ENCODE peak calls at places on chromosomes 3 and 15, in four cellular contexts. H is transverse colon, M is uterus, Z is ascending aorta. T is an unnamed sample.

GRCh38 chr3:32780735-32781210 is 37.0 kb upstream of the TRIM71 start:
- DNase-seq in H (peak; percentile 41), M (peak; percentile 15), Z (no peak), T (no peak)

GRCh38 chr3:165643433-165643824 is 193.8 kb downstream of the BCHE start:
- DNase-seq in H (no peak), M (no peak), Z (no peak), T (peak; percentile 2)

GRCh38 chr3:39150170-39150802 is 3.1 kb downstream of the CSRNP1 start:
- DNase-seq in H (no peak), M (no peak), Z (no peak), T (no peak)

GRCh38 chr3:152610621-152611020 is 224.3 kb upstream of the P2RY1 start:
- DNase-seq in H (no peak), M (no peak), Z (no peak), T (no peak)

GRCh38 chr3:94307588-94307987 is 244.7 kb downstream of the NSUN3 start:
- DNase-seq in H (no peak), M (no peak), Z (no peak), T (no peak)

GRCh38 chr15:43775411-43775965 is 1.3 kb downstream of the ELL3 start:
- DNase-seq in H (peak; percentile 89), M (peak; percentile 30), Z (no peak), T (peak; percentile 74)

GRCh38 chr3:100254168-100254777 is 6.5 kb upstream of the TBC1D23 start:
- DNase-seq in H (peak; percentile 49), M (peak; percentile 47), Z (no peak), T (no peak)

GRCh38 chr3:118951089-118951488 is 83.6 kb downstream of the IGSF11 start:
- DNase-seq in H (no peak), M (no peak), Z (no peak), T (no peak)

GRCh38 chr3:149654188-149654601 is 3.6 kb downstream of the WWTR1 start:
- DNase-seq in H (no peak), M (no peak), Z (no peak), T (no peak)

GRCh38 chr3:54122046-54122801 is at the start of gene CACNA2D3:
- DNase-seq in H (peak; percentile 26), M (no peak), Z (no peak), T (no peak)

GRCh38 chr3:11282250-11283125 is 10.3 kb downstream of the ATG7 start:
- DNase-seq in H (peak; percentile 27), M (peak; percentile 80), Z (no peak), T (no peak)

GRCh38 chr15:39156166-39156565 is 424.7 kb upstream of the THBS1 start:
- DNase-seq in H (no peak), M (peak; percentile 30), Z (no peak), T (no peak)

GRCh38 chr15:82849556-82850241 is 40.3 kb downstream of the WHAMM start:
- DNase-seq in H (peak; percentile 81), M (peak; percentile 55), Z (no peak), T (peak; percentile 60)

GRCh38 chr3:78497692-78498091 is 1270.1 kb downstream of the ROBO1 start:
- DNase-seq in H (no peak), M (no peak), Z (no peak), T (no peak)

DNA sequence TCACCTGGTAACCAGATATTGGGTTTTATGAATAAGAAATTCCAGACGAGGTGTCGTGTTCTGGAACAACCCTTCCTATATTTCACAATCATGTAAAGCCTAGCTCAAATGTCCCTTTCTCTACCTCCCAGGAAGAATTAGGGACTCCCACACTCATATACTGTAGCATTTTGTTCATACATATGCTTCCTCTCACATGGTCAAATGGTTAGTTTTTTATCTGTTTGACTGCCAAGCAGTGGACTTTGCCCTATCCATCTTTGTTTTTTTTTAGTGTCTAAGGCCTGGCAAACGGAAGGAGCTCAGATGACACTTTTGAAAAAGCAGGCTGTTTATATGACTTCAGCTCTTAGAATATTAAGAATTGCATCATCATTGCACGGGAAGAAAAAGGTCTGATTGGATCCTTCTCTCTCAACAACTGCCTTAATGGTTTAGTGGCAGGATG is 326.7 kb upstream of the TBL1XR1 start:
- DNase-seq in H (no peak), M (no peak), Z (no peak), T (no peak)
- H3K27ac ChIP-seq in H (peak overlapping the region; percentile 20), M (no peak overlapping the region), Z (no peak overlapping the region), T (no peak overlapping the region)

DNA sequence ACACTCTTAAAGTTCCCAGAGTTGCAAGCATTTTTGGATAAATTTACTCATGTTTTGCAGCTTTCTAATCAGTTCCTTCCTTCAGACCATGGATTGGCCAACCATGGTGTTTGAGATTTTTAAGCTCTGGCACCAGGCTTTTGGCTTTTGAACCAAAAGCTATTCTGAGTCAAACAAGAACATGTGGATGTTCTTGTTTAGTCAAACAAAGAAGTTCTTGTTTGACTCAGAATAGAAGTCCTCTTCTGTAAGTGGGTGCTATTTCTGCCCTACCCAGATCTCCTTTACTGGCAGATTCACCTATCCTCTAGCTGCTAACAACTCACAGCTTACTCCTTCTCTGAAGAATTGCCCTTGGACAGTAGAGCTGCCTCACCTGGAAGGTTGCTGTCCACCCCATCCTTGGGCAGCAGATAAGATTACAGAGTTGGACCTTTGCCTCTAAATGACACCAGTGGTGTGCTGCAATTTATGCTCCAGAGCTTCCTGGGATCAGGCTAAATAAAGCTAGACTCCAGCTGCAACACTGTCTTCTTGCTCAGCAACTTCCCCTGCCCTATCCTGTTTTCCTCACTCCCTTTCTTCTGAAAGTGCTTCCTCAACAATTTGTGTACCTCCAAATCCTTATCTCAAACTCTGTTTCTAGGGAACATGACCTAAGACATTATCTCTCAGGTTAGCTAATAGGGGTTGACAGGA is 65.6 kb downstream of the COL6A6 start:
- DNase-seq in H (no peak), M (no peak), Z (no peak), T (no peak)
- H3K27ac ChIP-seq in H (no peak overlapping the region), M (peak overlapping the region; percentile 30), Z (peak overlapping the region; percentile 68), T (no peak overlapping the region)

GRCh38 chr15:36632196-36632595 is 52.8 kb downstream of the CDIN1 start:
- DNase-seq in H (no peak), M (no peak), Z (no peak), T (peak; percentile 54)
- H3K27ac ChIP-seq in H (no peak overlapping the region), M (no peak overlapping the region), Z (no peak overlapping the region), T (peak overlapping the region; percentile 61)

DNA sequence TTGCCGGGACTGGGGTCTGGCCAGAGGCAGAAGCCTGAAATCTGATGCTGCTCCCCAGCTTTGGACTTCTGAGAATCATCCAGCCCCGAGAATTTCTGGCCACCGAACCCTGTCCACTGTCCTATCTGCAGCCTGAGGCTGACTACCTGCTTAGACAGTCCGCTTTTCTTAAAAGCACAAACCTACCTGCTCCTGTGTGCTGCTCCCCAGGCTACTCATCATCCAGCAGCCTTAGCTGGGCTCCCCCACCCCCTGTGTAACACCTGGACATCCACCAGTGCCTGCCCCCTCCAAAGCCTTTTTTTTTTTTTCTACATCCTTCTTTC is 101.4 kb upstream of the LIPC start:
- DNase-seq in H (no peak), M (no peak), Z (no peak), T (no peak)
- H3K27ac ChIP-seq in H (peak overlapping the region; percentile 88), M (peak overlapping the region; percentile 38), Z (peak overlapping the region; percentile 84), T (no peak overlapping the region)

GRCh38 chr3:112126501-112126900 is 6.5 kb downstream of the GCSAM start:
- DNase-seq in H (no peak), M (no peak), Z (no peak), T (no peak)
- H3K27ac ChIP-seq in H (no peak overlapping the region), M (no peak overlapping the region), Z (no peak overlapping the region), T (no peak overlapping the region)

GRCh38 chr3:185366913-185367312 is 4.0 kb downstream of the MAP3K13 start:
- DNase-seq in H (no peak), M (no peak), Z (no peak), T (no peak)

GRCh38 chr3:185363662-185364203 is 797 bp downstream of the MAP3K13 start:
- DNase-seq in H (no peak), M (no peak), Z (no peak), T (no peak)

GRCh38 chr3:185362850-185363661 is at the start of gene MAP3K13:
- DNase-seq in H (peak; percentile 72), M (peak; percentile 60), Z (peak; percentile 78), T (peak; percentile 58)

GRCh38 chr3:185361920-185362319 is 1.0 kb upstream of the MAP3K13 start:
- DNase-seq in H (no peak), M (no peak), Z (no peak), T (no peak)

DNA sequence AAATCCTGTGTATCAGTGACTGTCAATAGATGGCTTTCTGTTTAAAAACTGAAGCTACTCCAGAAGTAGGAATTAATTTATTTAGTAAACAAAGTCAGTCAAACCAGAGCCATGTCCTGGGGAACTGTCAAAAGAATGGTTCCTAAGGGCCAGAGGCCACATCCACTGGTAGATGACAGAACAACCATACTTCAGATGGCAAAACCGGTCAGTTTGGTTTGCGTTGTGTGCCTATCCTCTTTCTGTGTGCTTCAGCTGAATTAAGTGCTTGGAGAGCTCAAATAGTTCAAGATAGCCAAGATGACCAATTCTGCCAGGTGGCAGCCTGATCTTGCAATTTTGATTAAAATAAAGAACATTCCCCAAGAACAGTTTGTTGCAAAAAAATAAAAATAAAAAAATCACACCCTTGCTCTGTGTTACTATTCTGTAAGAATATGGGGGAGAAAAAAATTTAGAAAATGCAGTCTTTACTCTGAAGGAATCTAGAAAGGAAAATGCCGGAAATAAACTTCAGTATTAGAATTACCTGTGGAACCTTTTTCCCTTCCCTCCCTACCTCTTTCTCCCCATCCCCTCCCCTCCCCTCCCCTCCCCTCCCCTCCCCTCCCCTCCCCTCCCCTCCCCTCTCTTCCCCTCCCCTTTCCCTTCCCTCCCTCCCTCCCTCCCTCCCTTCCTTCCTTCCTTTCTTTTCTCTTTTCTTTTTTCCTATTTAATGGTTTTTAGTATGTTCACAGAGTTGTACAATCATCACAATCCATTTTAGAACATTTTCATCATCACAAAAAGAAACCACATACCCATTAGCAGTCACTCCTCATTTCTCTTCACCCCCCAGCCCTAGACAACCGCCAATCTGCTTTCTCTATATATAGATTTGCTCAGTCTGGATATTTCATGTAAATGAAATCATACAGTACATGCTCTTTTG is 2.6 kb downstream of the MAP3K13 start:
- DNase-seq in H (no peak), M (no peak), Z (no peak), T (no peak)
- H3K27ac ChIP-seq in H (no peak overlapping the region), M (no peak overlapping the region), Z (no peak overlapping the region), T (no peak overlapping the region)

DNA sequence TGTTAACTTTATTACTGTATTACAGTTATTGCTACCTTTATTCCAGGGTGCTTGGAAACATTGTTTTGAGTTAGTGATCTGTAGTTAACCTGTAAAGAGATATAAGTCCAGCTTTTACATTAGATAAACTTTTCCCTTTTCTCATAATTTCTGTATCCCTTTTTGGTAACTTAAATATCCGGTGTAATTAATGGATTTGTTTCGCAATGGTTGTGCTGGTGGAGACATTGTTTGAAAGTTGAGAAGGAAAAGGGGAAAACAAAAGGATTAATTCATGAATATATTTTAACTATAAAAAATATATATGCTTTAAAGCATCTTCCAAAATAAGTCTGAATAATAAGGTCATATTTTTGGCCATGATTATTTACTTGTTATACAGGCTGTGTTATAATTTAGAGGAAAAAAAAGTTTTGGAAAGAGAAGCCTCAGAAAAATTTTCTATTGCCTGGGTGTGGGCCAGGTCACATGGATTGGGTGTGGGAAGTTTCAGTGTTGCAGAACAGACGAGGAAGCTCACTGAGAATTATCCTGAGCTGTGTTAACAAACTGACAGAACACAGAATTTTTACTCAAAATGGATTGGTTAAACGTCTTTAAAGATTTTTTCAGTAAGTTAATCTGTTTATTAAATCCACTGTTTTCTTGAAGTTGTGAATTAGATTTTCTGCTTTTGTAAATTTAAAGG is 27.7 kb upstream of the IL20RB start:
- DNase-seq in H (peak; percentile 75), M (peak; percentile 49), Z (no peak), T (no peak)
- H3K27ac ChIP-seq in H (peak overlapping the region; percentile 73), M (peak overlapping the region; percentile 19), Z (no peak overlapping the region), T (peak overlapping the region; percentile 72)